ENCODE peak calls at places on chromosomes 4 and X, in five cellular contexts. Q is A549, D is prostate gland, M is heart left ventricle, P is vagina. K is an unnamed sample.

GRCh38 chr4:132642196-132642817 is 506.8 kb upstream of the PCDH10 start:
- DNase-seq in Q (peak), D (no peak), M (no peak), P (no peak), K (no peak)

GRCh38 chr4:53100801-53101581 is 238.9 kb downstream of the RASL11B start:
- DNase-seq in Q (no peak), D (no peak), M (no peak), P (no peak), K (no peak)

GRCh38 chr4:103429283-103429682 is 231.1 kb upstream of the CENPE start:
- DNase-seq in Q (no peak), D (no peak), M (no peak), P (no peak), K (no peak)

GRCh38 chr4:65670331-65671031 is at the start of gene EPHA5:
- DNase-seq in Q (no peak), D (peak), M (peak), P (peak), K (peak)

GRCh38 chrX:154308108-154308946 is 12.7 kb downstream of the TKTL1 start:
- DNase-seq in Q (peak), D (peak), M (peak), P (no peak), K (peak)

GRCh38 chrX:118773782-118774181 is 46.4 kb downstream of the IL13RA1 start:
- DNase-seq in Q (no peak), D (peak), M (no peak), P (no peak), K (no peak)

GRCh38 chr4:101127176-101127790 is 220.0 kb downstream of the PPP3CA start:
- DNase-seq in Q (no peak), D (no peak), M (no peak), P (no peak), K (no peak)

GRCh38 chr4:95701500-95701899 is 138.4 kb upstream of the PDHA2 start:
- DNase-seq in Q (no peak), D (no peak), M (no peak), P (no peak), K (no peak)

GRCh38 chr4:55866290-55866907 is 13.0 kb downstream of the EXOC1 start:
- DNase-seq in Q (no peak), D (no peak), M (no peak), P (no peak), K (peak)

GRCh38 chrX:120452131-120452530 is 17.0 kb downstream of the LAMP2 start:
- DNase-seq in Q (peak), D (peak), M (no peak), P (no peak), K (no peak)

GRCh38 chr4:124253080-124253479 is 459.5 kb downstream of the ANKRD50 start:
- DNase-seq in Q (no peak), D (no peak), M (no peak), P (no peak), K (no peak)

GRCh38 chr4:135382280-135382679 is 1180.7 kb upstream of the PABPC4L start:
- DNase-seq in Q (no peak), D (no peak), M (no peak), P (no peak), K (no peak)

GRCh38 chr4:37879365-37879764 is 11.5 kb upstream of the TBC1D1 start:
- DNase-seq in Q (no peak), D (no peak), M (no peak), P (no peak), K (no peak)

GRCh38 chr4:37872310-37872988 is 18.4 kb upstream of the TBC1D1 start:
- DNase-seq in Q (no peak), D (no peak), M (no peak), P (no peak), K (no peak)

GRCh38 chr4:37876156-37876555 is 14.7 kb upstream of the TBC1D1 start:
- DNase-seq in Q (no peak), D (no peak), M (no peak), P (no peak), K (no peak)

DNA sequence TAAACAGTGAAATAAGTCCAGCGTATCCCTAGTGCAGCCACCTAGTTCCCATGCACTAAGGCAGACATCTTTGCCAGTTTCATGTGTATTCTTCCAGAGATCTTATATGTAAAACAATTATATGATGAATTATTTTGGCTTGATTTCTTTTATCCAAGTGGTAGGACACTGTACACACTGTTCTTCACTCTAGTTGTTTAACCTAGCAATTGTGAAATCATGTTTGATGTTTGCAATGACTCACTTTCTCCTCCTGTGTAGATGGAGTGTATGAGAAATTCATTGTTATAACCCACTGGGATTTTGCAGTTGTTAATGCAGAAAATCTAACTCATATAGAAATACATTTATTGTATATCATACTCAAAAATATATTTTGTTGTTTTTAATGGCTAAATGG is 17.5 kb upstream of the TBC1D1 start:
- DNase-seq in Q (peak), D (peak), M (no peak), P (no peak), K (no peak)
- TF ChIP-seq POLR2A in Q (no peak), D (no peak), M (no peak), P (no peak), K (no peak)

GRCh38 chr4:16226816-16227461 is 668 bp upstream of the TAPT1 start:
- DNase-seq in Q (no peak), D (peak), M (peak), P (no peak), K (no peak)
- TF ChIP-seq POLR2A in Q (no peak), D (peak), M (peak), P (no peak), K (no peak)

GRCh38 chr4:1809754-1810502 is 16.8 kb downstream of the FGFR3 start:
- DNase-seq in Q (peak), D (peak), M (peak), P (no peak), K (peak)
- TF ChIP-seq POLR2A in Q (no peak), D (no peak), M (no peak), P (no peak), K (no peak)

DNA sequence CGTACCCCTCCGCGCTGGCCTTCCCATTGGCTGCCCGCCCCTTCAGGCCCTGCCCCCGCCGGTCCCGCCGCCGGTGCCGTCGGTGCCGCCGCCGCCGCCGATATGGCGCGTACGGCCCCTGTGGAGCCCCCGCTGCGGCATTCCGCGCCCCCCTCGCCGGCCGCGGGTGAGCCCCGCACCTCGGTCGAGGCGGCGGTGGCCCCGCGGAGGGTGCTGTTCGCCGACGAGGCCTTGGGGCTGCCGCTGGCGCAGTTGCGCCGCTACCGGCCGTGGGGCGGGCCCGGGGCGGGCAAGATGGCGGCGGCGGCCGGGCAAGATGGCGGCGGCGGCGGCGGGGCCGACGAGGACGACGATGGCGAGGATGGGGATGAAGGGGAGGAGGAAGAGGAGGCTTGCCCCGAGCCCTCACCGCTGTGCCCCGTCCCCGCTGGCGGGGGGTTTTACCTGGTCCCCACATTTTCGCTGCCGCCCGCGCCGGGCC is at the start of gene PPP1R3F:
- DNase-seq in Q (no peak), D (no peak), M (no peak), P (no peak), K (no peak)
- TF ChIP-seq POLR2A in Q (peak), D (peak), M (peak), P (peak), K (peak)

GRCh38 chr4:118279920-118280432 is 72.8 kb downstream of the PRSS12 start:
- DNase-seq in Q (no peak), D (no peak), M (no peak), P (no peak), K (no peak)

GRCh38 chr4:118281611-118282442 is 71.0 kb downstream of the PRSS12 start:
- DNase-seq in Q (no peak), D (no peak), M (peak), P (no peak), K (no peak)

GRCh38 chr4:118279328-118279727 is 73.5 kb downstream of the PRSS12 start:
- DNase-seq in Q (no peak), D (no peak), M (no peak), P (no peak), K (no peak)

GRCh38 chr4:118278473-118279274 is 74.1 kb downstream of the PRSS12 start:
- DNase-seq in Q (peak), D (peak), M (peak), P (peak), K (peak)

DNA sequence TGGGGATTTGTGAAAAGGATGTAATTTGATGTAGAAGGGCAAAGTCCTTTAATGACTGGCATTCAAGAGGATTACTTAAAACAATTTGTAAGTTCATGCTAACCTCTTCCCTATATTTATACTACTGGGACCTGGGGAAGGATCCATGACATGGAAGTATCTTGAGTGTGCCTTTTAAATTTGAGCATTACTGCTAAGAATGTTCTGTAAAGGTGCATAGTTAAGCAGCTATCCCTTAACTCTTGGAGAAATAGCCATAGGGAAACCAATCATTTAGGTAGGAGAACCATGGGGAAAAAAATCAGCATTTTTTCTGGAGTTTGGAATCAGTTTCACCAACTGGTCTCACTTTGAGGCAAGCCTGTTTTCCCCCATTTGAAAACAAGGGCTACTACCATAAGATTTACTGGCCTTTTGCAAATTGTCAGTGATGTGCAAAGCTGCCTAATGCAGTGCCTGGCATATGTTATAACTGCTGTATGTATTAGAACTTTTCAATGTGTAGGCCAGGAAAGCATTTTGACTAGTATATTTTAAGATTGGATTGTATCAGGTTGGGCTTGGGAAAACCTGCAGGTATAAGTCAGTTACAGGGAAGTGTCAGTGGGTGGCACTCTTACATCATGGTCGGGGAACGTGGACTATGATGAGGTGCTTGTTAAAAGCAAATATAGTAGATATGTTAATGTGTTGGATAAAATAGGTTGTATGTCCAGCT is 72.1 kb downstream of the PRSS12 start:
- DNase-seq in Q (peak), D (peak), M (peak), P (no peak), K (no peak)
- TF ChIP-seq POLR2A in Q (no peak), D (no peak), M (no peak), P (no peak), K (no peak)

GRCh38 chrX:129980540-129981206 is 1.8 kb upstream of the BCORL1 start:
- DNase-seq in Q (no peak), D (no peak), M (peak), P (no peak), K (peak)
- TF ChIP-seq POLR2A in Q (peak), D (peak), M (peak), P (no peak), K (peak)

DNA sequence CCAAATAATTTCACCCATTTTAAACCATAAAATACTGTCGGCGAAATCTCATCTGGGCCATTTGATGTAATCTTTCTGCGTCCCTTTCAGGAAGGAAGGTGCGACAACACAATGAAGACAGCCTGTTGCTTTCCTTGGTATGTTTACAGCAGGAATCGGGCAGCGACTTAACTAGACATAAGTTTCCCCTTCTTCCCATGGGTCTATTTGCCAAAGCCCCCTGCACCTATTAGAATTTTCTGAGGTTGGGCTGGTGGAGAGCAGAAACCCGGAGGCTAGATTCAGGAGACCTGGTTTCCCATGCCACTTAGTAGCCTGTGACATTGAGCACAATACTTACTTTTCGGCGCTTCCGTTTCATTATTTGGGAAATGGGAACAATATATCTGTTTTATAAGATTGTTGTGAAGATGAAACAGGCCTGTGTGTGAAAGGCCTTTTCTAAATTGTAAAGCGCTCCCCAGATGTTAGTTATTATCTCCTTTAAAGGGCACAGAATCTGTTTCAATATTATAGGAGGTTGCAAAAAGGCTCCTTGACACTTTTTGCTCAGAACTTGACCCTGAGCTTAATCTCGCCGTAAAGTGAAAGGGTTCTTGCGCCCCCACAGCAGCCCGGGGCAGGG is 552 bp upstream of the AFF1 start:
- DNase-seq in Q (no peak), D (peak), M (no peak), P (peak), K (no peak)
- TF ChIP-seq POLR2A in Q (no peak), D (no peak), M (no peak), P (peak), K (no peak)

K was measured in H54.